ENCODE peak calls at places on chromosomes 2 and 18, in ten cellular contexts. One of them, this sample, is unnamed.

GRCh38 chr2:43224131-43224570 is 2.3 kb downstream of the ZFP36L2 start:
- DNase-seq in A549: no peak
- DNase-seq in astrocyte of the spinal cord: peak
- DNase-seq in cardiac fibroblast: peak
- DNase-seq in cardiac muscle cell: peak
- DNase-seq in prostate gland: peak
- DNase-seq in upper lobe of right lung: peak
- DNase-seq in aorta: peak
- DNase-seq in fibroblast of pulmonary artery: peak
- DNase-seq in neural progenitor cell: peak
- DNase-seq in this sample: peak

GRCh38 chr2:239876241-239876947 is 148.7 kb downstream of the NDUFA10 start:
- DNase-seq in upper lobe of right lung: peak
- DNase-seq in astrocyte of the spinal cord: no peak
- DNase-seq in cardiac muscle cell: no peak
- DNase-seq in A549: no peak
- DNase-seq in neural progenitor cell: no peak
- DNase-seq in cardiac fibroblast: no peak
- DNase-seq in aorta: no peak
- DNase-seq in fibroblast of pulmonary artery: no peak
- DNase-seq in prostate gland: no peak
- DNase-seq in this sample: no peak

GRCh38 chr2:3470166-3470651 is 49.1 kb downstream of the ADI1 start:
- DNase-seq in A549: no peak
- DNase-seq in cardiac muscle cell: no peak
- DNase-seq in prostate gland: peak
- DNase-seq in aorta: peak
- DNase-seq in upper lobe of right lung: peak
- DNase-seq in cardiac fibroblast: peak
- DNase-seq in astrocyte of the spinal cord: peak
- DNase-seq in neural progenitor cell: no peak
- DNase-seq in fibroblast of pulmonary artery: peak
- DNase-seq in this sample: no peak

GRCh38 chr2:241895427-241895731 is 25.9 kb downstream of the RTP5 start:
- DNase-seq in cardiac muscle cell: no peak
- DNase-seq in upper lobe of right lung: no peak
- DNase-seq in A549: no peak
- DNase-seq in cardiac fibroblast: no peak
- DNase-seq in neural progenitor cell: no peak
- DNase-seq in astrocyte of the spinal cord: no peak
- DNase-seq in prostate gland: no peak
- DNase-seq in fibroblast of pulmonary artery: no peak
- DNase-seq in aorta: no peak
- DNase-seq in this sample: no peak

GRCh38 chr2:172083725-172084483 is 1.4 kb upstream of the DLX1 start:
- DNase-seq in aorta: peak
- DNase-seq in cardiac fibroblast: no peak
- DNase-seq in fibroblast of pulmonary artery: no peak
- DNase-seq in prostate gland: no peak
- DNase-seq in astrocyte of the spinal cord: no peak
- DNase-seq in upper lobe of right lung: no peak
- DNase-seq in A549: no peak
- DNase-seq in neural progenitor cell: peak
- DNase-seq in cardiac muscle cell: no peak
- DNase-seq in this sample: no peak

GRCh38 chr2:160649698-160650097 is 156.1 kb upstream of the RBMS1 start:
- DNase-seq in A549: no peak
- DNase-seq in aorta: no peak
- DNase-seq in neural progenitor cell: no peak
- DNase-seq in fibroblast of pulmonary artery: no peak
- DNase-seq in cardiac muscle cell: no peak
- DNase-seq in upper lobe of right lung: no peak
- DNase-seq in cardiac fibroblast: no peak
- DNase-seq in astrocyte of the spinal cord: no peak
- DNase-seq in prostate gland: no peak
- DNase-seq in this sample: no peak

GRCh38 chr2:160417745-160418397 is 75.7 kb downstream of the RBMS1 start:
- DNase-seq in cardiac fibroblast: peak
- DNase-seq in cardiac muscle cell: no peak
- DNase-seq in neural progenitor cell: peak
- DNase-seq in A549: no peak
- DNase-seq in fibroblast of pulmonary artery: peak
- DNase-seq in astrocyte of the spinal cord: peak
- DNase-seq in aorta: no peak
- DNase-seq in upper lobe of right lung: no peak
- DNase-seq in prostate gland: no peak
- DNase-seq in this sample: no peak

GRCh38 chr2:148981350-148981749 is 57.1 kb upstream of the LYPD6B start:
- DNase-seq in fibroblast of pulmonary artery: peak
- DNase-seq in A549: no peak
- DNase-seq in upper lobe of right lung: no peak
- DNase-seq in aorta: no peak
- DNase-seq in prostate gland: no peak
- DNase-seq in cardiac fibroblast: no peak
- DNase-seq in neural progenitor cell: no peak
- DNase-seq in astrocyte of the spinal cord: no peak
- DNase-seq in cardiac muscle cell: no peak
- DNase-seq in this sample: no peak

GRCh38 chr2:25405871-25406270 is 64.1 kb upstream of the DNMT3A start:
- DNase-seq in A549: no peak
- DNase-seq in aorta: no peak
- DNase-seq in neural progenitor cell: no peak
- DNase-seq in prostate gland: no peak
- DNase-seq in upper lobe of right lung: no peak
- DNase-seq in fibroblast of pulmonary artery: no peak
- DNase-seq in astrocyte of the spinal cord: no peak
- DNase-seq in cardiac muscle cell: no peak
- DNase-seq in cardiac fibroblast: no peak
- DNase-seq in this sample: no peak

GRCh38 chr18:28045176-28045810 is 131.6 kb downstream of the CDH2 start:
- DNase-seq in neural progenitor cell: no peak
- DNase-seq in fibroblast of pulmonary artery: peak
- DNase-seq in upper lobe of right lung: no peak
- DNase-seq in cardiac fibroblast: peak
- DNase-seq in astrocyte of the spinal cord: peak
- DNase-seq in aorta: no peak
- DNase-seq in prostate gland: no peak
- DNase-seq in A549: no peak
- DNase-seq in cardiac muscle cell: peak
- DNase-seq in this sample: no peak

DNA sequence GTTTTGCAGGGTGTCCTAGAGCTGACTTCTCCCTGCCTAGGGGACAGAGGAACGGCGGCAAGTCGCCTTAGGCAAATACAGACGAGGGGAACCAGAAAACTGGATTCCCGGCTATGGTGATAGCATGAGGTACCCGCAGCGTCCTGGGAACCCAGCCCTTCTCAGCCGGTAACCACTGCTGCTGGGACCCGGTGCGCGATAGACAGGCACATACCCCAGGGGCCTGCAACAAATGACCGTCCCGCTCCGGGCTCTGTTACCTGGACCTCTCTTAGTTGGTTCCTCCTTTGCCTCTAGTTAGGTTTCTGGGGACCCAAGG is 643 bp upstream of the SERPINE2 start:
- DNase-seq in neural progenitor cell: no peak
- DNase-seq in prostate gland: no peak
- DNase-seq in aorta: no peak
- DNase-seq in A549: no peak
- DNase-seq in fibroblast of pulmonary artery: no peak
- DNase-seq in upper lobe of right lung: no peak
- DNase-seq in astrocyte of the spinal cord: no peak
- DNase-seq in cardiac muscle cell: peak
- DNase-seq in cardiac fibroblast: no peak
- DNase-seq in this sample: no peak
- H3K4me3 ChIP-seq in neural progenitor cell: peak
- H3K4me3 ChIP-seq in prostate gland: peak
- H3K4me3 ChIP-seq in aorta: no peak
- H3K4me3 ChIP-seq in A549: peak
- H3K4me3 ChIP-seq in fibroblast of pulmonary artery: peak
- H3K4me3 ChIP-seq in upper lobe of right lung: peak
- H3K4me3 ChIP-seq in astrocyte of the spinal cord: peak
- H3K4me3 ChIP-seq in cardiac muscle cell: peak
- H3K4me3 ChIP-seq in cardiac fibroblast: peak
- H3K4me3 ChIP-seq in this sample: peak

GRCh38 chr2:102168026-102168425 is 18.8 kb upstream of the IL1RL2 start:
- DNase-seq in neural progenitor cell: no peak
- DNase-seq in prostate gland: no peak
- DNase-seq in cardiac muscle cell: no peak
- DNase-seq in astrocyte of the spinal cord: no peak
- DNase-seq in cardiac fibroblast: no peak
- DNase-seq in aorta: no peak
- DNase-seq in upper lobe of right lung: no peak
- DNase-seq in fibroblast of pulmonary artery: no peak
- DNase-seq in A549: no peak
- DNase-seq in this sample: no peak

GRCh38 chr2:102177814-102178478 is 8.9 kb upstream of the IL1RL2 start:
- DNase-seq in neural progenitor cell: no peak
- DNase-seq in A549: no peak
- DNase-seq in aorta: no peak
- DNase-seq in fibroblast of pulmonary artery: no peak
- DNase-seq in astrocyte of the spinal cord: no peak
- DNase-seq in cardiac muscle cell: no peak
- DNase-seq in cardiac fibroblast: no peak
- DNase-seq in upper lobe of right lung: no peak
- DNase-seq in prostate gland: no peak
- DNase-seq in this sample: no peak

GRCh38 chr2:102172749-102173148 is 14.1 kb upstream of the IL1RL2 start:
- DNase-seq in cardiac muscle cell: no peak
- DNase-seq in upper lobe of right lung: no peak
- DNase-seq in cardiac fibroblast: no peak
- DNase-seq in aorta: no peak
- DNase-seq in fibroblast of pulmonary artery: no peak
- DNase-seq in neural progenitor cell: no peak
- DNase-seq in A549: no peak
- DNase-seq in prostate gland: no peak
- DNase-seq in astrocyte of the spinal cord: no peak
- DNase-seq in this sample: no peak
- H3K4me3 ChIP-seq in cardiac muscle cell: no peak
- H3K4me3 ChIP-seq in upper lobe of right lung: no peak
- H3K4me3 ChIP-seq in cardiac fibroblast: no peak
- H3K4me3 ChIP-seq in aorta: no peak
- H3K4me3 ChIP-seq in fibroblast of pulmonary artery: no peak
- H3K4me3 ChIP-seq in neural progenitor cell: no peak
- H3K4me3 ChIP-seq in A549: no peak
- H3K4me3 ChIP-seq in prostate gland: no peak
- H3K4me3 ChIP-seq in astrocyte of the spinal cord: no peak
- H3K4me3 ChIP-seq in this sample: no peak

GRCh38 chr2:41827354-41827971 is 220.4 kb upstream of the PKDCC start:
- DNase-seq in astrocyte of the spinal cord: no peak
- DNase-seq in upper lobe of right lung: no peak
- DNase-seq in A549: no peak
- DNase-seq in prostate gland: no peak
- DNase-seq in aorta: no peak
- DNase-seq in neural progenitor cell: no peak
- DNase-seq in cardiac fibroblast: no peak
- DNase-seq in cardiac muscle cell: no peak
- DNase-seq in fibroblast of pulmonary artery: no peak
- DNase-seq in this sample: no peak

GRCh38 chr2:41830600-41830999 is 217.2 kb upstream of the PKDCC start:
- DNase-seq in cardiac muscle cell: peak
- DNase-seq in aorta: no peak
- DNase-seq in neural progenitor cell: no peak
- DNase-seq in upper lobe of right lung: no peak
- DNase-seq in cardiac fibroblast: no peak
- DNase-seq in astrocyte of the spinal cord: no peak
- DNase-seq in prostate gland: no peak
- DNase-seq in fibroblast of pulmonary artery: no peak
- DNase-seq in A549: no peak
- DNase-seq in this sample: no peak

GRCh38 chr2:41829011-41829500 is 218.8 kb upstream of the PKDCC start:
- DNase-seq in astrocyte of the spinal cord: no peak
- DNase-seq in cardiac muscle cell: no peak
- DNase-seq in upper lobe of right lung: no peak
- DNase-seq in cardiac fibroblast: no peak
- DNase-seq in aorta: no peak
- DNase-seq in fibroblast of pulmonary artery: no peak
- DNase-seq in prostate gland: no peak
- DNase-seq in A549: no peak
- DNase-seq in neural progenitor cell: no peak
- DNase-seq in this sample: no peak

GRCh38 chr2:41826921-41827320 is 220.9 kb upstream of the PKDCC start:
- DNase-seq in A549: no peak
- DNase-seq in fibroblast of pulmonary artery: no peak
- DNase-seq in cardiac muscle cell: no peak
- DNase-seq in neural progenitor cell: no peak
- DNase-seq in cardiac fibroblast: no peak
- DNase-seq in astrocyte of the spinal cord: no peak
- DNase-seq in aorta: no peak
- DNase-seq in prostate gland: no peak
- DNase-seq in upper lobe of right lung: no peak
- DNase-seq in this sample: no peak

DNA sequence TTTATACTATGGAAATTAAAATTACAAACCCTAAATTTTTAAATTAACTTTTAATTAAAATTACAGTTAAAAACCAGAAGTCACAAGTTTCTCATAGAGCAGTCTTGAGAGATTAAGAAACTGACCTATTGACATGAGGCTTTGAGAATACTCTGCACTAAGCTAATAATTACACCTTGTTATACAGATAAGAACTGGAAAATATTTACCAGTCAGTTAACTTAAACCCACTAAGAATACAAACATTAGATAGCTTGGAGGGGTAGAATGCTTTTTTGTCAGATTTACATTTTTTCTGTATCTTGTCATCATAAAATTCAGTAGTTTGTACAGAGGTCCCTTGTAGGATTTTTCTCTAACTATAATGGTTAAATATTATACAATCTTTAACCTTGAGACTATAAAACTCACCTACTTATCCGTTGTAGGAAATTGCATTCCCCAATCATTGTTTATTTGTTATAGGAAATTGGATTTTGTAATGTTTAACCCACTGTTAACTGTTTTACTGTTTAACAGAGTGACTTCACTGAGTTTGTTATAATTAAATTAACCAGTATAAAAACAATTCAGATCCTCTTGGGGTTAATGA is 219.7 kb upstream of the PKDCC start:
- DNase-seq in cardiac fibroblast: no peak
- DNase-seq in aorta: no peak
- DNase-seq in neural progenitor cell: no peak
- DNase-seq in cardiac muscle cell: no peak
- DNase-seq in upper lobe of right lung: no peak
- DNase-seq in fibroblast of pulmonary artery: no peak
- DNase-seq in A549: no peak
- DNase-seq in prostate gland: no peak
- DNase-seq in astrocyte of the spinal cord: no peak
- DNase-seq in this sample: no peak
- H3K4me3 ChIP-seq in cardiac fibroblast: no peak
- H3K4me3 ChIP-seq in aorta: no peak
- H3K4me3 ChIP-seq in neural progenitor cell: no peak
- H3K4me3 ChIP-seq in cardiac muscle cell: no peak
- H3K4me3 ChIP-seq in upper lobe of right lung: no peak
- H3K4me3 ChIP-seq in fibroblast of pulmonary artery: no peak
- H3K4me3 ChIP-seq in A549: no peak
- H3K4me3 ChIP-seq in prostate gland: no peak
- H3K4me3 ChIP-seq in astrocyte of the spinal cord: no peak
- H3K4me3 ChIP-seq in this sample: no peak

DNA sequence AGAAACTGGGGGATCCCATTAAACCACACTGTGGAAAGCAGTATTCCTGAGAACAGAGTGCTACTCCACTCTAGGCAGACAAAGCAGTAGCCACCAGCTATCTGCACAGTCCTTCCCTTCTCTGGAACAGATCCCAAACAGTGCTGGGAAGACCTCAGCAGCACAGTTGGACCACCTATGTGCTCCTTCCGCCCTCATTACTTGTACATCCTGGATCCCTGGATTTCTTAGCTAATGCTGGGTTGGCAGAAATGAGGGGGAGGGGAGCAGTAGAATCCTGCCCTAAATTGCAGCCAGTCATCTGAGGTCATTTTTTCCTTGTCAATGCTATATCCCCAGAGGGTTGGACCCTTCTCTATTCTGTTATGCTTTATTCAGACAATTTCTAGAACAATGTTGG is 13.8 kb upstream of the MALT1 start:
- DNase-seq in astrocyte of the spinal cord: no peak
- DNase-seq in prostate gland: no peak
- DNase-seq in fibroblast of pulmonary artery: no peak
- DNase-seq in upper lobe of right lung: no peak
- DNase-seq in aorta: no peak
- DNase-seq in neural progenitor cell: no peak
- DNase-seq in A549: no peak
- DNase-seq in cardiac muscle cell: no peak
- DNase-seq in cardiac fibroblast: no peak
- DNase-seq in this sample: no peak
- H3K4me3 ChIP-seq in astrocyte of the spinal cord: no peak
- H3K4me3 ChIP-seq in prostate gland: no peak
- H3K4me3 ChIP-seq in fibroblast of pulmonary artery: no peak
- H3K4me3 ChIP-seq in upper lobe of right lung: no peak
- H3K4me3 ChIP-seq in aorta: no peak
- H3K4me3 ChIP-seq in neural progenitor cell: no peak
- H3K4me3 ChIP-seq in A549: no peak
- H3K4me3 ChIP-seq in cardiac muscle cell: no peak
- H3K4me3 ChIP-seq in cardiac fibroblast: no peak
- H3K4me3 ChIP-seq in this sample: no peak

This sample was measured in WERI-Rb-1.